ENCODE peak calls at places on chromosomes 1 and 21, in four cellular contexts. Q is HFF-Myc, F is A549, D is uterus. X is an unnamed sample.

GRCh38 chr1:198959676-198960075 is 320.8 kb downstream of the PTPRC start:
- DNase-seq in D (no peak), F (no peak), Q (no peak), X (no peak)

GRCh38 chr1:31467005-31467674 is 54.1 kb downstream of the SERINC2 start:
- DNase-seq in D (no peak), Q (no peak), F (no peak), X (no peak)

GRCh38 chr1:14627608-14628489 is 29.4 kb downstream of the KAZN start:
- DNase-seq in D (no peak), F (no peak), Q (no peak), X (no peak)

GRCh38 chr1:36217667-36218066 is 6.6 kb upstream of the THRAP3 start:
- DNase-seq in F (no peak), D (no peak), Q (no peak), X (no peak)

GRCh38 chr1:235867903-235868469 is 1.3 kb upstream of the LYST start:
- DNase-seq in D (no peak), Q (no peak), F (no peak), X (no peak)

GRCh38 chr1:118154220-118154619 is 30.8 kb downstream of the SPAG17 start:
- DNase-seq in F (no peak), Q (no peak), D (no peak), X (peak; percentile 50)

GRCh38 chr1:224644553-224645154 is 28.5 kb downstream of the CNIH3 start:
- DNase-seq in Q (no peak), D (no peak), F (peak; percentile 67), X (peak; percentile 34)

GRCh38 chr1:21012937-21013336 is 163.8 kb downstream of the EIF4G3 start:
- DNase-seq in D (no peak), F (no peak), Q (no peak), X (no peak)

GRCh38 chr1:211514030-211514754 is 22.2 kb upstream of the RD3 start:
- DNase-seq in D (peak; percentile 72), Q (peak; percentile 68), F (peak; percentile 97), X (no peak)

GRCh38 chr1:6157528-6158174 is 22.5 kb downstream of the CHD5 start:
- DNase-seq in F (peak; percentile 93), D (no peak), Q (no peak), X (peak; percentile 87)

GRCh38 chr21:36576441-36576840 is 96.5 kb upstream of the CLDN14 start:
- DNase-seq in Q (no peak), F (no peak), D (no peak), X (no peak)

GRCh38 chr1:246165826-246166709 is 341.0 kb downstream of the SMYD3 start:
- DNase-seq in Q (no peak), D (no peak), F (no peak), X (peak; percentile 95)

GRCh38 chr1:78303620-78304019 is 187.2 kb upstream of the PTGFR start:
- DNase-seq in D (peak; percentile 52), Q (no peak), F (no peak), X (no peak)

GRCh38 chr1:25871704-25872494 is 3.6 kb downstream of the PAQR7 start:
- DNase-seq in Q (no peak), D (no peak), F (no peak), X (peak; percentile 90)

GRCh38 chr21:41148798-41149197 is 19.2 kb upstream of the BACE2 start:
- DNase-seq in Q (no peak), D (no peak), F (no peak), X (no peak)

GRCh38 chr1:3119748-3120524 is 50.9 kb downstream of the PRDM16 start:
- DNase-seq in F (no peak), D (no peak), Q (no peak), X (no peak)

GRCh38 chr1:224626042-224626441 is 9.9 kb downstream of the CNIH3 start:
- DNase-seq in D (no peak), F (no peak), Q (no peak), X (no peak)

GRCh38 chr1:151472852-151473731 is 13.8 kb upstream of the POGZ start:
- DNase-seq in D (peak; percentile 66), Q (no peak), F (no peak), X (no peak)

GRCh38 chr1:225498539-225499135 is 70.8 kb upstream of the LBR start:
- DNase-seq in Q (no peak), F (no peak), D (no peak), X (no peak)

GRCh38 chr1:184881941-184882648 is 92.2 kb downstream of the NIBAN1 start:
- DNase-seq in F (no peak), D (no peak), Q (no peak), X (no peak)

GRCh38 chr1:208931936-208932335 is 651.6 kb upstream of the CAMK1G start:
- DNase-seq in D (no peak), F (no peak), Q (no peak), X (no peak)

GRCh38 chr1:29426701-29427279 is 190.5 kb downstream of the PTPRU start:
- DNase-seq in Q (no peak), D (no peak), F (no peak), X (no peak)

GRCh38 chr1:198932351-198932991 is 293.6 kb downstream of the PTPRC start:
- DNase-seq in D (no peak), F (no peak), Q (no peak), X (no peak)

GRCh38 chr1:9320520-9321479 is 28.1 kb downstream of the SPSB1 start:
- DNase-seq in Q (no peak), D (no peak), F (no peak), X (no peak)

GRCh38 chr1:41726899-41727748 is 191.6 kb downstream of the HIVEP3 start:
- DNase-seq in Q (no peak), D (no peak), F (no peak), X (no peak)

GRCh38 chr1:171794085-171794484 is 12.6 kb downstream of the METTL13 start:
- DNase-seq in Q (peak; percentile 56), D (no peak), F (no peak), X (no peak)

GRCh38 chr1:112388436-112388835 is 7.6 kb upstream of the CTTNBP2NL start:
- DNase-seq in Q (no peak), D (peak; percentile 32), F (no peak), X (no peak)

GRCh38 chr1:68107771-68108170 is 57.3 kb upstream of the DIRAS3 start:
- DNase-seq in D (no peak), Q (no peak), F (no peak), X (no peak)

GRCh38 chr1:55741516-55741915 is 526.4 kb upstream of the USP24 start:
- DNase-seq in Q (no peak), F (no peak), D (no peak), X (no peak)

GRCh38 chr21:29346281-29346680 is 47.6 kb downstream of the BACH1 start:
- DNase-seq in F (no peak), D (no peak), Q (no peak), X (no peak)

GRCh38 chr1:161820914-161821313 is 54.8 kb downstream of the ATF6 start:
- DNase-seq in D (no peak), F (no peak), Q (no peak), X (no peak)

GRCh38 chr1:100538935-100539835 is 1.2 kb downstream of the GPR88 start:
- DNase-seq in D (no peak), Q (no peak), F (no peak), X (no peak)

DNA sequence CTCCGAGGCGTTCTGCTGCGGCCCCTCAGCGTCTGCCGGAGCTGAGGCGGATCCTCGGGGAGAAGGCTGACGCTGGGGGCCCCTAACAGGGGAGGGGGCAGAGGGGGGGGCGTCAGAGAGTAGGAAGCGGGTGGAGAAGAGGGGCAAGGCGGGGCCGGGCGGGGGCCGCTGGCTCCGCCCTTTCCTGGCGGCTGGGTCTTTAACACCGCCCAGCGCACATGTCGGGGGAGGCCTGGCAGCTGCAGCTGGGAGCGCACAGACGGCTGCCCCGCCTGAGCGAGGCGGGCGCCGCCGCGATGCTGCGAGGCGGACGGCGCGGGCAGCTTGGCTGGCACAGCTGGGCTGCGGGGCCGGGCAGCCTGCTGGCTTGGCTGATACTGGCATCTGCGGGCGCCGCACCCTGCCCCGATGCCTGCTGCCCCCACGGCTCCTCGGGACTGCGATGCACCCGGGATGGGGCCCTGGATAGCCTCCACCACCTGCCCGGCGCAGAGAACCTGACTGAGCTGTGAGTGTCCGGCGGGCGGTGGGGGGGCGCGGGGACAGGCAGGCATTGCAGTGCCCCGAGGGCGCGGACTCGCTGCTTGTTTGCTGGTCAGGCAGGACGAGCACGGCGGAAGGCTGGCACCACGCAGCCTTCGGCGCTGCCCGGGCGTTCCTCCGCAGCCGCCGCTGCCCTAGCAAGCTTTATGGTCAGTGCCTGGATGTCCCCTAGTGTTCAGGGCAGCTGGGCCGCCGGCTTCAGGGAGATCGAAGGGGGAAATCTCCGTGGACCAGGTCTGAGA is at the start of gene NTRK1:
- DNase-seq in D (peak; percentile 36), Q (no peak), F (peak; percentile 58), X (no peak)
- H3K4me3 ChIP-seq in D (peak within 1 kb of the TSS; percentile 41), Q (peak within 1 kb of the TSS; percentile 28), F (peak within 1 kb of the TSS; percentile 46), X (no peak within 1 kb of the TSS)

DNA sequence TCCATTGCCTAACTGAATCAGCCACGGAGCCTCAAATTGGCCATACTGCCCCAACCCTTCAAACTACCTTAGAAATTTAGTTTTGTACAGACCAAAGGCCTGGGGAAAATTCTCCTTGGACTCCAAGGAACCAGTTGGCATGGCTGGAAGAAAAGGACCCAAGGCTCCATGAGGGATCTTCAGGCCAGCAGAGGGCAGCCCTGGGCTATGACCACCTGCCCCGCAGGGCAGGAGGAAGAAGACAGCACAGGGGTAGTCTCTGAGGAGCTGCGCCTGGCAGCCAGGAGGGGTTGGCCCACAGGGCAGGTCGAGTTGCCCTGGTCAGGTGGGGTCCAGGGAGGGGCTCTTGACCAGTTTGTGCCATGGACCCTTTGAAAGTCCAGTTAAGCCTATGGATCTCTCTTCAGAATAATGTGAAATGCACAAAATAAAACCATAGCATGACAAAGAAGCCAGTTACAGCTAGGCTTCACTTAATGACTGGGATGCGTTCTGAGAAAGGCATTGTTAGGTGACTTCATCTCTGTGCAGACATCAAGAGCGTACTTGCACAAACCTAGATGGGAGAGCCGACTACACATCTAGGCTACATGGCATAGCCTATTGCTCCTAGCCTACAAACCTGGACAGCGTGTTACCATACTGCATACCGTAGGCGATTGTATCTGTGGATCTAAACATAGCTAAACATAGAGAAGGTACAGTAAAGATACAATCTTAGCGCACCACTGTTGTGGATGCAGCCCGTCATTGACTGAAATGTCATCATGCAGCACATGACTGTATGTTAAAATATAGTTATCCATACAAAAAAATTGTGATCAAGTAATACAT is 26.1 kb downstream of the CACNA1S start:
- DNase-seq in Q (no peak), F (peak; percentile 93), D (peak; percentile 25), X (no peak)
- TF ChIP-seq CTCF in Q (peak; percentile 75), F (peak; percentile 82), D (peak; percentile 46), X (peak; percentile 55)

DNA sequence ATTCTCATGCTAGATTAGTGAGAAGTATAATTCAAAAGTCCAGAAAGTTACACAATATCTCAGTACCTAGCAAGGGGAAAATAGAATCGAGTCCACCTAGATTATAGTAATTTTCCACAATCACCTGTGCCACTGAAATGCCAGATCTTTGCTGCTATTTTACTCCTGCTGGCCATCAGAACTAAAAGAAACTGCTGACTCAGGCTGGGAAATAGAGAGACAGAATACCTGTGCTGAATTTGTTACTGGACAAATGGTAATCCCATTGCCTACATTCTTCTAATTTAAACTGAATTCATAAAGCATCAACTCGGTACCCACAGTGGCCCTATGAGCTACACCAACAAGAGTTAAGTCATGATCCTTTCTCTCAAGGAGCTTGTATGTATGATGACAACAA is 55.0 kb downstream of the USH2A start:
- DNase-seq in F (no peak), Q (no peak), D (no peak), X (no peak)
- H3K4me3 ChIP-seq in F (no peak overlapping the region), Q (no peak overlapping the region), D (no peak overlapping the region), X (no peak overlapping the region)

GRCh38 chr1:16237343-16237830 is 404 bp upstream of the CPLANE2 start:
- DNase-seq in Q (no peak), D (no peak), F (no peak), X (peak; percentile 19)

GRCh38 chr1:16233431-16233830 is 3.6 kb downstream of the CPLANE2 start:
- DNase-seq in Q (no peak), F (no peak), D (no peak), X (no peak)

GRCh38 chr1:16236495-16237342 is at the start of gene CPLANE2:
- DNase-seq in F (peak; percentile 81), Q (peak; percentile 73), D (peak; percentile 95), X (peak; percentile 66)

GRCh38 chr1:16235347-16235746 is 1.6 kb downstream of the CPLANE2 start:
- DNase-seq in D (no peak), Q (no peak), F (no peak), X (no peak)

GRCh38 chr1:16236091-16236494 is 890 bp downstream of the CPLANE2 start:
- DNase-seq in Q (no peak), D (no peak), F (peak; percentile 81), X (peak; percentile 48)
- TF ChIP-seq CTCF in Q (peak; percentile 11), D (peak; percentile 16), F (peak; percentile 5), X (peak; percentile 34)